ENCODE peak calls at places on chromosomes 7 and 10, in four cellular contexts. One of them, this sample, is unnamed.

GRCh38 chr10:131159771-131160170 is 151.8 kb downstream of the TCERG1L start:
- DNase-seq in WTC11: no peak
- DNase-seq in GM12878: no peak
- DNase-seq in HepG2: no peak
- DNase-seq in this sample: no peak

GRCh38 chr10:22246680-22247391 is 29.0 kb upstream of the EBLN1 start:
- DNase-seq in WTC11: no peak
- DNase-seq in GM12878: no peak
- DNase-seq in HepG2: peak
- DNase-seq in this sample: no peak

GRCh38 chr7:124930655-124931597 is 1.3 kb upstream of the POT1 start:
- DNase-seq in WTC11: no peak
- DNase-seq in GM12878: no peak
- DNase-seq in HepG2: no peak
- DNase-seq in this sample: no peak

GRCh38 chr10:12605580-12606405 is 256.4 kb downstream of the CAMK1D start:
- DNase-seq in WTC11: no peak
- DNase-seq in GM12878: no peak
- DNase-seq in HepG2: peak
- DNase-seq in this sample: no peak

GRCh38 chr7:133235212-133235883 is 17.5 kb upstream of the EXOC4 start:
- DNase-seq in WTC11: no peak
- DNase-seq in GM12878: no peak
- DNase-seq in HepG2: no peak
- DNase-seq in this sample: no peak

GRCh38 chr7:158094671-158095256 is 492.9 kb downstream of the PTPRN2 start:
- DNase-seq in WTC11: peak
- DNase-seq in GM12878: no peak
- DNase-seq in HepG2: no peak
- DNase-seq in this sample: no peak

GRCh38 chr10:74151879-74152722 is 1.1 kb downstream of the ADK start:
- DNase-seq in WTC11: no peak
- DNase-seq in GM12878: no peak
- DNase-seq in HepG2: no peak
- DNase-seq in this sample: no peak

GRCh38 chr7:30779574-30779973 is 8.4 kb downstream of the MINDY4 start:
- DNase-seq in WTC11: no peak
- DNase-seq in GM12878: no peak
- DNase-seq in HepG2: no peak
- DNase-seq in this sample: no peak

GRCh38 chr7:51067757-51068156 is 248.9 kb downstream of the COBL start:
- DNase-seq in WTC11: peak
- DNase-seq in GM12878: no peak
- DNase-seq in HepG2: peak
- DNase-seq in this sample: peak

GRCh38 chr7:24701232-24701898 is 55.9 kb downstream of the GSDME start:
- DNase-seq in WTC11: no peak
- DNase-seq in GM12878: no peak
- DNase-seq in HepG2: no peak
- DNase-seq in this sample: no peak

GRCh38 chr7:117262546-117262945 is 60.3 kb downstream of the WNT2 start:
- DNase-seq in WTC11: no peak
- DNase-seq in GM12878: no peak
- DNase-seq in HepG2: no peak
- DNase-seq in this sample: no peak

GRCh38 chr10:66783296-66783695 is 142.5 kb upstream of the LRRTM3 start:
- DNase-seq in WTC11: no peak
- DNase-seq in GM12878: no peak
- DNase-seq in HepG2: no peak
- DNase-seq in this sample: no peak

GRCh38 chr10:73917566-73918305 is 6.8 kb downstream of the PLAU start:
- DNase-seq in WTC11: no peak
- DNase-seq in GM12878: no peak
- DNase-seq in HepG2: no peak
- DNase-seq in this sample: no peak

GRCh38 chr7:92836489-92837213 is at the start of gene CDK6:
- DNase-seq in WTC11: peak
- DNase-seq in GM12878: no peak
- DNase-seq in HepG2: peak
- DNase-seq in this sample: peak

GRCh38 chr10:96133135-96133534 is 3.0 kb downstream of the ZNF518A start:
- DNase-seq in WTC11: no peak
- DNase-seq in GM12878: no peak
- DNase-seq in HepG2: no peak
- DNase-seq in this sample: no peak

GRCh38 chr10:81386817-81387216 is 488.2 kb upstream of the NRG3 start:
- DNase-seq in WTC11: no peak
- DNase-seq in GM12878: no peak
- DNase-seq in HepG2: no peak
- DNase-seq in this sample: no peak

GRCh38 chr10:62912086-62912485 is 95.9 kb upstream of the EGR2 start:
- DNase-seq in WTC11: no peak
- DNase-seq in GM12878: no peak
- DNase-seq in HepG2: no peak
- DNase-seq in this sample: no peak

GRCh38 chr10:122474145-122474739 is 12.9 kb downstream of the HTRA1 start:
- DNase-seq in WTC11: no peak
- DNase-seq in GM12878: no peak
- DNase-seq in HepG2: no peak
- DNase-seq in this sample: no peak

GRCh38 chr10:65341323-65341922 is 1584.4 kb upstream of the LRRTM3 start:
- DNase-seq in WTC11: no peak
- DNase-seq in GM12878: no peak
- DNase-seq in HepG2: no peak
- DNase-seq in this sample: no peak

GRCh38 chr10:97140284-97140846 is 45.4 kb downstream of the SLIT1 start:
- DNase-seq in WTC11: no peak
- DNase-seq in GM12878: no peak
- DNase-seq in HepG2: peak
- DNase-seq in this sample: no peak

GRCh38 chr10:8055420-8056349 is 1.2 kb downstream of the GATA3 start:
- DNase-seq in WTC11: no peak
- DNase-seq in GM12878: no peak
- DNase-seq in HepG2: no peak
- DNase-seq in this sample: no peak

GRCh38 chr7:135690566-135690965 is 28.3 kb downstream of the STMP1 start:
- DNase-seq in WTC11: no peak
- DNase-seq in GM12878: no peak
- DNase-seq in HepG2: no peak
- DNase-seq in this sample: no peak
- TF ChIP-seq ETV6 in WTC11: no peak
- TF ChIP-seq ETV6 in GM12878: no peak
- TF ChIP-seq ETV6 in HepG2: no peak
- TF ChIP-seq ETV6 in this sample: no peak

GRCh38 chr10:118395919-118396318 is 53.8 kb upstream of the FAM204A start:
- DNase-seq in WTC11: no peak
- DNase-seq in GM12878: no peak
- DNase-seq in HepG2: no peak
- DNase-seq in this sample: no peak
- TF ChIP-seq ETV6 in WTC11: no peak
- TF ChIP-seq ETV6 in GM12878: no peak
- TF ChIP-seq ETV6 in HepG2: no peak
- TF ChIP-seq ETV6 in this sample: no peak

GRCh38 chr10:43114743-43115611 is 23.3 kb upstream of the CSGALNACT2 start:
- DNase-seq in WTC11: no peak
- DNase-seq in GM12878: no peak
- DNase-seq in HepG2: no peak
- DNase-seq in this sample: no peak
- TF ChIP-seq ETV6 in WTC11: no peak
- TF ChIP-seq ETV6 in GM12878: no peak
- TF ChIP-seq ETV6 in HepG2: no peak
- TF ChIP-seq ETV6 in this sample: no peak

GRCh38 chr7:94888542-94888941 is 18.9 kb upstream of the PPP1R9A start:
- DNase-seq in WTC11: no peak
- DNase-seq in GM12878: no peak
- DNase-seq in HepG2: peak
- DNase-seq in this sample: no peak
- TF ChIP-seq ETV6 in WTC11: no peak
- TF ChIP-seq ETV6 in GM12878: no peak
- TF ChIP-seq ETV6 in HepG2: no peak
- TF ChIP-seq ETV6 in this sample: no peak

DNA sequence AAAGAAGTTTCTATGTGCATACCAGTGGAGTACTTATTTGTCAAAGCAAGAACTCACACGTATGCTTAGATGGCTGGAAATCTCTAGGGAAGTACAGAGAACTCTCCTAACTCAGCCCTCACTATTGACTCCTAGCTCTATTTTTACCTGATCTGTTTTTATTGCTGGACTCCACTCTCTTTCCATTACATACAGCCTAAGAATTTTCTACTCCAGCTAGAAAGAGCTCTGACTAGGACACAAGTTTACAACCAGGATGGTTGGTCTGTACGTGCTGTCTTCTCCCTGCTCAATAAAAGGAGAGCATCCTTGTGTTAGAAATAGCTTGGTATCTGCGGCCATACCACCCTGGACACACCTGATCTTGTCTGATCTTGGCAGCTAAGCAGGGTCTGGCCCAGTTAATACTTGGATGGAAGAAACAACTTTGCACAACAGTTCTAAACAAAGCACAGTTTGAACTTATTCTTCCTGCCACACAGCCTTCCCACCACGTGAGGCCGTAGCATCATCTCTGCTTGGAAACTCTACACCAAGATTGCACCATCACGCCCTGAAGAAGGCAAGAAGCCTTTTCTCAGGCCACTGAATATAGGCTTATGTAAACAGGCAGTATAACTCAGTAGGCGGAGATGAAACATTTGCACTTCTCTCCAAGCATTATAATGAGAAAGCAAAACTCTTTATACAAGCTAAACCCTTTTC is 50.7 kb downstream of the KCNMA1 start:
- DNase-seq in WTC11: no peak
- DNase-seq in GM12878: no peak
- DNase-seq in HepG2: no peak
- DNase-seq in this sample: no peak
- TF ChIP-seq ETV6 in WTC11: no peak
- TF ChIP-seq ETV6 in GM12878: no peak
- TF ChIP-seq ETV6 in HepG2: no peak
- TF ChIP-seq ETV6 in this sample: no peak